ENCODE peak calls at places on chromosomes 4 and X, in eight cellular contexts. Q, W, N, Z, A, U, V and Y are unnamed samples.
A peak's percentile ranks its signal among the peaks of the same experiment; 100 is the strongest.

GRCh38 chrX:75522565-75523411 is at the start of gene ZDHHC15:
- DNase-seq in Q (peak; percentile 72), W (peak; percentile 59), N (no peak), Z (peak; percentile 65), A (peak; percentile 9), U (peak; percentile 52), V (no peak), Y (peak; percentile 73)

GRCh38 chr4:112418092-112418491 is 97.9 kb downstream of the NEUROG2 start:
- DNase-seq in Q (peak; percentile 11), W (no peak), N (no peak), Z (peak; percentile 60), A (no peak), U (no peak), V (no peak), Y (no peak)

GRCh38 chrX:111100191-111100590 is 4.2 kb downstream of the PAK3 start:
- DNase-seq in Q (peak; percentile 77), W (no peak), N (no peak), Z (peak; percentile 83), A (peak; percentile 39), U (peak; percentile 18), V (peak; percentile 6), Y (no peak)

GRCh38 chrX:48003367-48003757 is 427 bp downstream of the ZNF182 start:
- DNase-seq in Q (no peak), W (no peak), N (peak; percentile 19), Z (peak; percentile 4), A (no peak), U (no peak), V (no peak), Y (no peak)

GRCh38 chr4:108270466-108271450 is 102.0 kb upstream of the LEF1 start:
- DNase-seq in Q (no peak), W (no peak), N (no peak), Z (no peak), A (peak; percentile 91), U (peak; percentile 89), V (peak; percentile 75), Y (no peak)

GRCh38 chr4:33780952-33781655 is 2463.2 kb downstream of the ARAP2 start:
- DNase-seq in Q (no peak), W (no peak), N (no peak), Z (no peak), A (peak; percentile 26), U (peak; percentile 68), V (peak; percentile 19), Y (no peak)

GRCh38 chrX:14125451-14125850 is 95.8 kb upstream of the GEMIN8 start:
- DNase-seq in Q (no peak), W (no peak), N (no peak), Z (no peak), A (no peak), U (no peak), V (no peak), Y (no peak)

GRCh38 chr4:166655705-166656104 is 578.6 kb downstream of the SPOCK3 start:
- DNase-seq in Q (peak; percentile 29), W (no peak), N (no peak), Z (no peak), A (no peak), U (no peak), V (no peak), Y (no peak)

GRCh38 chr4:128810331-128810870 is 901 bp downstream of the JADE1 start:
- DNase-seq in Q (peak; percentile 43), W (peak; percentile 34), N (no peak), Z (peak; percentile 23), A (peak; percentile 45), U (no peak), V (no peak), Y (no peak)

GRCh38 chrX:39953879-39954278 is 143.9 kb downstream of the BCOR start:
- DNase-seq in Q (peak; percentile 41), W (peak; percentile 27), N (no peak), Z (no peak), A (peak; percentile 76), U (peak; percentile 85), V (no peak), Y (no peak)

GRCh38 chr4:76194325-76194724 is 19.3 kb downstream of the SCARB2 start:
- DNase-seq in Q (no peak), W (no peak), N (no peak), Z (no peak), A (peak; percentile 99), U (peak; percentile 98), V (peak; percentile 12), Y (no peak)

GRCh38 chr4:82043081-82043808 is 330.5 kb downstream of the HNRNPD start:
- DNase-seq in Q (peak; percentile 44), W (no peak), N (no peak), Z (peak; percentile 23), A (peak; percentile 31), U (no peak), V (no peak), Y (no peak)

GRCh38 chr4:186829740-186830449 is 106.2 kb upstream of the FAT1 start:
- DNase-seq in Q (no peak), W (no peak), N (no peak), Z (no peak), A (peak; percentile 90), U (peak; percentile 96), V (no peak), Y (no peak)

GRCh38 chr4:26493461-26493860 is 3.2 kb upstream of the CCKAR start:
- DNase-seq in Q (no peak), W (no peak), N (no peak), Z (no peak), A (no peak), U (no peak), V (no peak), Y (peak; percentile 39)

GRCh38 chr4:88738714-88739366 is 41.2 kb upstream of the NAP1L5 start:
- DNase-seq in Q (no peak), W (no peak), N (no peak), Z (no peak), A (no peak), U (no peak), V (no peak), Y (no peak)

GRCh38 chrX:130395341-130395740 is 6.4 kb upstream of the RBMX2 start:
- DNase-seq in Q (no peak), W (no peak), N (no peak), Z (no peak), A (no peak), U (no peak), V (no peak), Y (no peak)

GRCh38 chrX:130393451-130394074 is 8.1 kb upstream of the GPR119 start:
- DNase-seq in Q (peak; percentile 63), W (peak; percentile 18), N (no peak), Z (peak; percentile 65), A (peak; percentile 37), U (peak; percentile 27), V (peak; percentile 15), Y (no peak)
- TF ChIP-seq CTCF in Q (peak; percentile 71), W (peak; percentile 62), N (no peak), Z (peak; percentile 68), A (peak; percentile 72), U (peak; percentile 60), V (peak; percentile 66), Y (peak; percentile 79)

GRCh38 chrX:153462291-153462690 is 8.1 kb downstream of the HAUS7 start:
- DNase-seq in Q (no peak), W (no peak), N (no peak), Z (no peak), A (no peak), U (no peak), V (no peak), Y (no peak)

GRCh38 chrX:153459976-153460375 is 10.4 kb downstream of the HAUS7 start:
- DNase-seq in Q (no peak), W (no peak), N (no peak), Z (no peak), A (peak; percentile 15), U (peak; percentile 86), V (no peak), Y (no peak)

GRCh38 chrX:153463031-153463430 is 7.3 kb downstream of the HAUS7 start:
- DNase-seq in Q (no peak), W (no peak), N (no peak), Z (no peak), A (no peak), U (no peak), V (no peak), Y (no peak)

GRCh38 chrX:153463556-153463955 is 6.8 kb downstream of the HAUS7 start:
- DNase-seq in Q (no peak), W (no peak), N (no peak), Z (no peak), A (no peak), U (no peak), V (no peak), Y (no peak)

DNA sequence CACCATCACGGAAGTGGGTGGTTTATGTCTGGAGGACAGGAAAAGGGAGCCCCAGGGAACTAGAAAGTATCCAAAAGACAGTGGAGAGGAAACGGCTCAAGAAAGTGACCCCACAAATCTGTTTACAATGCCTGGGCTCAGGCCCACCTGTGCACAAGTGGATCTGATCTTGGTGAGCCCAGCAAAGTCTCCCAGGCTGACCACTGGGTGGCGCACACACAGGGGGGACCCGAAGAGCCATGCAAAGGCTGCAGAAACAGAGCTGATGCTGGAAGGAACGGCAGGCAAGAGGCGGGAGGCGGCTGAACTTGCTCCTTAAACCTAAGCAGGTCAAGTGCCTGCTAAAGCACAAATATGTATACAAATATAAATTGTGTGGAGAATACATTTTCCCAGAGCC is 9.6 kb downstream of the HAUS7 start:
- DNase-seq in Q (peak; percentile 63), W (peak; percentile 39), N (no peak), Z (peak; percentile 69), A (peak; percentile 21), U (peak; percentile 40), V (no peak), Y (no peak)
- TF ChIP-seq CTCF in Q (peak; percentile 63), W (peak; percentile 40), N (no peak), Z (peak; percentile 68), A (peak; percentile 69), U (peak; percentile 41), V (peak; percentile 66), Y (peak; percentile 74)

GRCh38 chrX:16883487-16883804 is 13.3 kb upstream of the RBBP7 start:
- DNase-seq in Q (no peak), W (no peak), N (no peak), Z (no peak), A (no peak), U (no peak), V (no peak), Y (no peak)

GRCh38 chrX:16882188-16882587 is 12.0 kb upstream of the RBBP7 start:
- DNase-seq in Q (no peak), W (peak; percentile 37), N (no peak), Z (peak; percentile 2), A (no peak), U (peak; percentile 33), V (no peak), Y (no peak)

GRCh38 chrX:16885628-16886027 is 15.5 kb upstream of the RBBP7 start:
- DNase-seq in Q (no peak), W (no peak), N (no peak), Z (no peak), A (no peak), U (no peak), V (no peak), Y (no peak)

GRCh38 chrX:16882702-16883486 is 12.7 kb upstream of the RBBP7 start:
- DNase-seq in Q (peak; percentile 83), W (peak; percentile 59), N (peak; percentile 47), Z (peak; percentile 84), A (peak; percentile 54), U (peak; percentile 52), V (peak; percentile 33), Y (peak; percentile 77)
- TF ChIP-seq CTCF in Q (peak; percentile 56), W (peak; percentile 61), N (peak; percentile 46), Z (peak; percentile 84), A (peak; percentile 39), U (peak; percentile 31), V (peak; percentile 40), Y (peak; percentile 90)

DNA sequence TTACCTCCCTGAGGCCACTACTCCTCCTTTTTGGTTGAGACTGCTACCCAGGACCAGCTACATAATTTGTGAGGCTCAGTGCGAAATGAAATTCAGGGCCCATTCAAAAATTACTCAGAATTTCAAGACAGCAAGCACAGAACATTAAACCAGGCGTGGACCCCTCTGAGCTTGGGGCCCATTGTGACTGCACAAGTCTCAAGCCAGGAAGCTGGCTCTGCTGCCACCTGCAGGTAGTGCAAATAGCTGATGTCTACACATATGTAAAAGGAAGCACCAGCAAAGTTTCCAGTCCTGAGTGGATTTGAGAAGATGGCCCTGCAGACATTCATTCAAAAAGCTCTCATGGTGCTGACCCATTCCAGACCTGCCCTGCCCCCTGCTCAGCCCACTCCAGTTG is 213.4 kb upstream of the LNX1 start:
- DNase-seq in Q (no peak), W (peak; percentile 17), N (peak; percentile 23), Z (peak; percentile 18), A (peak; percentile 37), U (no peak), V (no peak), Y (no peak)
- TF ChIP-seq CTCF in Q (peak; percentile 39), W (peak; percentile 41), N (no peak), Z (peak; percentile 40), A (peak; percentile 73), U (no peak), V (peak; percentile 55), Y (peak; percentile 48)